ENCODE peak calls at places on chromosomes 7 and 10, in ten cellular contexts. V is neural progenitor cell, D is heart right ventricle, K is mucosa of descending colon, T is left ventricle myocardium inferior, I is foreskin fibroblast, R is epithelial cell of esophagus, J is right lobe of liver, H is kidney, S is Peyer's patch. L is an unnamed sample.

GRCh38 chr10:96416643-96417042 is 57.8 kb upstream of the OPALIN start:
- DNase-seq in D (peak; percentile 74), S (no peak), H (no peak), I (no peak), T (peak; percentile 71), J (no peak), R (peak; percentile 3), K (no peak), V (no peak), L (no peak)

GRCh38 chr10:12540341-12540781 is 191.0 kb downstream of the CAMK1D start:
- DNase-seq in J (no peak), T (no peak), K (no peak), D (no peak), S (no peak), R (no peak), V (no peak), H (no peak), I (peak; percentile 49), L (no peak)

GRCh38 chr10:103053659-103054581 is 135.8 kb downstream of the CNNM2 start:
- DNase-seq in H (peak; percentile 87), J (peak; percentile 86), T (peak; percentile 44), R (peak; percentile 63), I (peak; percentile 71), V (peak; percentile 78), D (peak; percentile 67), S (peak; percentile 29), K (peak; percentile 48), L (no peak)

GRCh38 chr7:18846765-18847215 is 270.6 kb downstream of the TWIST1 start:
- DNase-seq in T (no peak), D (no peak), I (peak; percentile 85), K (no peak), V (no peak), R (no peak), S (no peak), H (no peak), J (no peak), L (no peak)

GRCh38 chr10:72277340-72277995 is 3.7 kb downstream of the DDIT4 start:
- DNase-seq in H (no peak), R (no peak), J (no peak), I (peak; percentile 46), D (no peak), V (no peak), K (no peak), S (no peak), T (no peak), L (no peak)

GRCh38 chr10:986881-987634 is 1.2 kb upstream of the GTPBP4 start:
- DNase-seq in R (peak; percentile 41), S (no peak), I (peak; percentile 72), H (no peak), T (no peak), K (peak; percentile 38), J (no peak), V (no peak), D (no peak), L (no peak)

GRCh38 chr10:128604025-128604424 is 477.8 kb upstream of the MKI67 start:
- DNase-seq in J (no peak), D (no peak), H (no peak), R (no peak), T (no peak), K (peak; percentile 65), V (no peak), I (no peak), S (no peak), L (no peak)

GRCh38 chr10:10794776-10795175 is 222.9 kb upstream of the CELF2 start:
- DNase-seq in S (no peak), D (no peak), J (no peak), V (no peak), T (no peak), H (no peak), K (no peak), I (no peak), R (peak; percentile 86), L (no peak)

GRCh38 chr7:19958309-19958896 is 185.0 kb upstream of the TMEM196 start:
- DNase-seq in I (peak; percentile 83), S (no peak), H (no peak), T (no peak), J (no peak), K (no peak), V (no peak), R (peak; percentile 96), D (no peak), L (no peak)

GRCh38 chr7:39270018-39270417 is 292.3 kb downstream of the POU6F2 start:
- DNase-seq in V (no peak), H (no peak), I (no peak), S (no peak), T (no peak), J (no peak), K (no peak), D (no peak), R (no peak), L (no peak)

GRCh38 chr7:79454325-79454960 is 976 bp upstream of the MAGI2 start:
- DNase-seq in I (peak; percentile 75), H (peak; percentile 82), T (peak; percentile 36), S (no peak), K (peak; percentile 23), R (peak; percentile 41), V (peak; percentile 71), J (peak; percentile 50), D (peak; percentile 28), L (no peak)

GRCh38 chr10:86346794-86347665 is 19.6 kb downstream of the GRID1 start:
- DNase-seq in D (no peak), J (no peak), V (peak; percentile 21), R (no peak), K (no peak), T (no peak), S (no peak), H (peak; percentile 61), I (no peak), L (no peak)

GRCh38 chr10:16439294-16439693 is 2.5 kb downstream of the PTER start:
- DNase-seq in R (no peak), K (no peak), T (no peak), S (no peak), I (peak; percentile 41), D (no peak), J (no peak), V (no peak), H (no peak), L (no peak)

GRCh38 chr7:5374464-5374863 is 49.2 kb downstream of the TNRC18 start:
- DNase-seq in R (no peak), D (no peak), J (no peak), I (no peak), V (no peak), S (no peak), H (no peak), K (no peak), T (no peak), L (no peak)

GRCh38 chr10:47354162-47354561 is 6.0 kb downstream of the RBP3 start:
- DNase-seq in R (no peak), S (no peak), J (no peak), H (peak; percentile 43), K (no peak), D (no peak), T (no peak), I (peak; percentile 19), V (no peak), L (no peak)

GRCh38 chr7:151124205-151124880 is 38.1 kb downstream of the AGAP3 start:
- DNase-seq in V (no peak), R (no peak), D (no peak), S (no peak), I (no peak), K (no peak), H (no peak), J (no peak), T (no peak), L (no peak)

GRCh38 chr10:124185074-124185473 is 91.7 kb upstream of the CHST15 start:
- DNase-seq in K (no peak), T (no peak), D (no peak), J (peak; percentile 36), I (no peak), R (peak; percentile 93), V (no peak), S (no peak), H (no peak), L (no peak)

GRCh38 chr10:100653957-100654834 is 91.2 kb upstream of the PAX2 start:
- DNase-seq in R (no peak), H (peak; percentile 88), I (peak; percentile 44), V (peak; percentile 79), S (no peak), J (no peak), T (no peak), D (peak; percentile 7), K (no peak), L (no peak)

GRCh38 chr7:131109757-131110293 is 217.9 kb upstream of the MKLN1 start:
- DNase-seq in D (peak; percentile 86), S (peak; percentile 88), J (peak; percentile 77), H (peak; percentile 95), T (peak; percentile 88), V (peak; percentile 89), K (peak; percentile 84), I (peak; percentile 95), R (peak; percentile 81), L (no peak)

GRCh38 chr7:133958822-133959221 is 168.3 kb upstream of the LRGUK start:
- DNase-seq in K (no peak), J (no peak), S (no peak), H (no peak), D (no peak), R (no peak), T (no peak), V (no peak), I (no peak), L (no peak)
- TF ChIP-seq CTCF in K (no peak), J (no peak), S (no peak), H (no peak), D (no peak), R (no peak), T (no peak), V (no peak), I (no peak), L (no peak)

GRCh38 chr10:44879531-44879899 is 31.6 kb upstream of the TMEM72 start:
- DNase-seq in D (no peak), R (no peak), T (no peak), J (no peak), V (no peak), K (no peak), H (no peak), I (no peak), S (no peak), L (no peak)
- H3K4me3 ChIP-seq in D (no peak overlapping the region), R (no peak overlapping the region), T (peak overlapping the region; percentile 61), J (no peak overlapping the region), V (peak overlapping the region; percentile 39), K (no peak overlapping the region), H (peak overlapping the region; percentile 63), I (peak overlapping the region; percentile 61), S (peak overlapping the region; percentile 19), L (no peak overlapping the region)

DNA sequence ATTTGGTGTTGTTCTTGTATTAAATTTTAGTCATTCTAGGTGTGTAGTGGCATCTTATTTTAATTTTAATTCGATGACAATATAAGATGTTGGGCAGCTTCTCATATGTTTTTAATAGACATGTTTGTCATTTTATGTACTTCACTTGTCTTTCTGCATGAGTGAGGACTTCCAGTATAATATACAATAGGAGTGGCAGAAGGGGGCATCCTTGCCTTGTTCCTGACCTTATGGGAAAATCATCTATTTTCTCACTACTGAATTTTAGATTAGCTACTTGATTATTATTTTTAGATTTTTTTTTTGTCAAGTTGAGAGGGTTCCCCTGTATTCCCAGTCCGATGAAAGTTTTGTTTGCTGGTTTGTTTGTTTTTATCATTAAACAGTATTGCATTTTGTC is 495.2 kb upstream of the GRM3 start:
- DNase-seq in K (no peak), V (no peak), H (no peak), D (no peak), I (no peak), T (no peak), R (no peak), J (no peak), S (no peak), L (no peak)
- TF ChIP-seq CTCF in K (no peak), V (peak; percentile 19), H (no peak), D (no peak), I (no peak), T (no peak), R (no peak), J (no peak), S (no peak), L (peak; percentile 9)

GRCh38 chr7:135201350-135201749 is 10.0 kb downstream of the WDR91 start:
- DNase-seq in J (no peak), R (no peak), D (no peak), V (no peak), H (no peak), I (no peak), T (no peak), K (no peak), S (no peak), L (no peak)
- H3K4me3 ChIP-seq in J (no peak overlapping the region), R (no peak overlapping the region), D (no peak overlapping the region), V (no peak overlapping the region), H (peak overlapping the region; percentile 44), I (no peak overlapping the region), T (no peak overlapping the region), K (no peak overlapping the region), S (no peak overlapping the region), L (no peak overlapping the region)

L was measured in LNCaP clone FGC.